ENCODE peak calls at places on chromosomes 4 and X, in six cellular contexts. W is uterus, Q is heart right ventricle, I is keratinocyte, J is psoas muscle, G is neural progenitor cell. Z is an unnamed sample. For H3K36me3, the result is how much of the 10 kb centered on the place peaks cover.

GRCh38 chr4:174828845-174829701 is at the start of gene GLRA3:
- DNase-seq in G (peak), J (no peak), I (no peak), Q (no peak), W (peak), Z (peak)

GRCh38 chrX:88284844-88285243 is 462.2 kb upstream of the CPXCR1 start:
- DNase-seq in Q (no peak), J (no peak), G (no peak), I (no peak), W (no peak), Z (no peak)

GRCh38 chr4:48388504-48389154 is 47.3 kb downstream of the SLAIN2 start:
- DNase-seq in Q (no peak), W (no peak), I (no peak), J (no peak), G (no peak), Z (peak)

GRCh38 chr4:119835511-119835910 is 206.9 kb upstream of the PDE5A start:
- DNase-seq in W (no peak), G (no peak), I (no peak), Q (no peak), J (no peak), Z (no peak)

GRCh38 chrX:68978211-68978780 is 149.5 kb downstream of the EFNB1 start:
- DNase-seq in Q (no peak), J (no peak), I (no peak), G (peak), W (no peak), Z (no peak)

GRCh38 chr4:117085185-117085701 is at the start of gene TRAM1L1:
- DNase-seq in G (peak), Q (peak), I (no peak), J (peak), W (peak), Z (peak)

GRCh38 chr4:73414936-73415271 is 10.8 kb downstream of the ALB start:
- DNase-seq in G (no peak), J (no peak), W (no peak), Q (no peak), I (no peak), Z (peak)

GRCh38 chr4:158771776-158772175 is 3.0 kb downstream of the FNIP2 start:
- DNase-seq in I (no peak), J (no peak), Q (no peak), G (no peak), W (no peak), Z (no peak)

GRCh38 chrX:41085883-41086626 is 810 bp downstream of the USP9X start:
- DNase-seq in I (no peak), G (peak), W (peak), Q (peak), J (peak), Z (peak)

GRCh38 chr4:20623936-20624335 is 76.3 kb upstream of the PACRGL start:
- DNase-seq in G (no peak), Q (no peak), W (no peak), I (no peak), J (no peak), Z (no peak)

GRCh38 chr4:145505945-145506344 is 24.3 kb downstream of the SMAD1 start:
- DNase-seq in Q (no peak), I (no peak), J (no peak), W (no peak), G (no peak), Z (no peak)

GRCh38 chrX:107102980-107103379 is 15.6 kb downstream of the RBM41 start:
- DNase-seq in W (no peak), I (no peak), Q (no peak), J (no peak), G (no peak), Z (peak)

GRCh38 chr4:1417522-1418390 is 11.5 kb upstream of the NKX1-1 start:
- DNase-seq in J (no peak), Q (no peak), G (no peak), I (no peak), W (no peak), Z (no peak)

GRCh38 chrX:6226053-6226645 is 2.5 kb downstream of the NLGN4X start:
- DNase-seq in I (no peak), W (no peak), G (peak), Q (no peak), J (no peak), Z (no peak)
- H3K4me3 ChIP-seq in I (peak), W (peak), G (peak), Q (peak), J (peak), Z (peak)

DNA sequence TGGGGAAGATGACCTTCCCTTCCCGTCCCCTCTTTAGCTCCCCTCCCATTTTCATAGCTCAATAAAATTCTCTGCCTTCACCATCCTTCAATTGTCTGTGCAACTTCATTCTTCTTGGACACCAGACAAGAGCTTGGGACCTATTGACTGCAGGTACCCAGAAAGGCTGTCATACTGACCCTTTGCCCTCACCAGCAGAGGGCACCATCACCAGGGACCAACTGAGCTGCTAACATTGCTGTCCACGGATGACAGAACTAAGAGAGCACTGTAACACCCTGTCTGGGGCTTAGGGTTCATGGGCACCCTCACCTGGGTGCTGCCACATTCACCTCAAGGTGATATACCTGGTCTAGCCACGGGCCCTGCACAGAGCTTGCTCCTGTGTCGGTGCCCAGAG is 141.3 kb upstream of the VCX3B start:
- DNase-seq in W (no peak), J (no peak), I (no peak), Q (no peak), G (no peak), Z (no peak)
- TF ChIP-seq CTCF in W (no peak), J (peak), I (peak), Q (no peak), G (no peak), Z (peak)

GRCh38 chr4:7083597-7084563 is 16.0 kb upstream of the GRPEL1 start:
- DNase-seq in I (no peak), G (no peak), W (no peak), Q (no peak), J (no peak), Z (no peak)
- H3K36me3 ChIP-seq in I (under half), G (under half), W (under half), Q (under half), J (under half), Z (under half)

DNA sequence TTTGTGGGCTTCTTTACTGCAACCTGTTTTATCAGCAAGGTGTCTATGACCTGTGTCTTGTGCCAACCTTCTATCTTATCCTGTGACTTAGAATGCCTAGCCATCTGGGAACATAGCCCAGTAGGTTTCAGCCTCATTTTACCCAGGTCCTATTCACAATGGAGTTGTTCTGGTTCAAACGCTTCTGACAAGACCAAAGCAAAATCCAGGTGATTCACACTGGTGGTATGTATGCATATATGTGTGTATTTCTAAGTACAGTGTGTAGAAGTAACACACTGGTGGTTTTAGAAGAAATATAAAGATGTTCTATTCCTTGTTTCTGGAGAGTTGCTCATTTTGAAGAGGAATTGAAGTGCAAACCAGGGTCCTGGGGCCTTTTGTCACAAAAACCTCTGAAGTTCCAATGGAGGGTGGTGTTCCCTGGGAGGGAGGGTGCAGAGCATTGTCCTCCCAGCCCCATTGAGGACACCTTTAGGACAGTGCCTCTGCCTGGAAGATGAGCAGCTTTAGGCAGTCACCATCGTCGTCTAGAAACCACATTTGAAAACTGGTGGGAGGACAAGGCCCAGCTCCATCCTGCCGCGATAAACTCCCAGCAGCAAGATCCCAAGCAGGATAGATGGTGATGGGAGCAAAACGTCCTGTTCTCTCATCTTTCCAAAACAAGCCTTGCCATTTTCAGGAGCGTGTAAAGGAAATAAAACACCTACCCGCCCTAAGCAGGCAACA is 191.4 kb downstream of the TSPAN5 start:
- DNase-seq in W (no peak), G (no peak), I (no peak), Q (no peak), J (no peak), Z (peak)
- H3K4me3 ChIP-seq in W (no peak), G (no peak), I (no peak), Q (peak), J (peak), Z (no peak)

GRCh38 chr4:61489927-61490326 is 289.8 kb downstream of the ADGRL3 start:
- DNase-seq in I (no peak), W (no peak), Q (no peak), G (no peak), J (no peak), Z (no peak)
- TF ChIP-seq CTCF in I (peak), W (no peak), Q (no peak), G (no peak), J (no peak), Z (no peak)

DNA sequence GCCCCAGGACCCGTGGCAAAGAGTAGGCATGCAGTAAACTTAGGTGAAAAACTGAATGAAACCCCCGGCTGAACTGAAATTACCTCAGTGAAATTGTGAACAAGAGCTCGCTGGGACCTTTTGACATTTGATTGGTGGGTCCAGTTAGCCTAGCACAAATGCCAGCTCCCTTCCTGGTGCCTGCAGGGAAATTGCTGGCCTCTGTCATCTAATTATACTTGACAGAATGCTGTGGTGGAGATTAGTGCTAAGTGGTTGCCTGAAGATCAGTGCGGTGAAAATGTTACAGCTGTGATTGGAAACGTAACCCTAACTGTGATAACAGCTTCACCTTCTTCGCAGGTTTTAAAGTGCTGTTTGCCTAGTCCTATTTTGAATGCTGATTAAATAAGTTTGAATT is 43.0 kb downstream of the ADD1 start:
- DNase-seq in G (peak), W (no peak), I (no peak), Q (peak), J (no peak), Z (no peak)
- H3K36me3 ChIP-seq in G (under half), W (under half), I (under half), Q (under half), J (under half), Z (under half)

GRCh38 chr4:108965472-108966076 is 202.7 kb upstream of the ETNPPL start:
- DNase-seq in I (no peak), J (no peak), W (no peak), G (no peak), Q (no peak), Z (no peak)

GRCh38 chr4:108963910-108964309 is 201.1 kb upstream of the ETNPPL start:
- DNase-seq in Q (no peak), I (no peak), J (no peak), W (no peak), G (no peak), Z (no peak)

GRCh38 chr4:108959497-108959896 is 196.6 kb upstream of the ETNPPL start:
- DNase-seq in J (no peak), G (no peak), Q (no peak), W (no peak), I (no peak), Z (no peak)

DNA sequence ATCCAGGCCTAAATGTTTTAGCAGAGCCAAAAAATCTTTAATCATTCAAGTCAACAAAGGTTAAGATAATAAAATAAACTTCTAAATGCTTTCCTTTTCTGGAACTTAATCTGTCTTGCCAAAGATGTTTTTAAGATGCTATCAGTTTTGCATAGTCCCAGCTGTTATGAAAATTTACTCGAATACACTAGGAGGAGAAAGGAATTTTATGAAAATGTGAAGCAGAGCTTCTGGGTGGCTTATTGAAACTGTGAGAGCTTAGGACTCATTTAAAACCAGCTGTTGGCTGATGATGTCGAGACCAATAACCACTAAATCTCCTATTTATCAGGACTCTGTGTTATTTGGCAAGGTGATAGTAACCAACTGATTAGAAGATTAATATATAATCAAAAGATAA is 202.2 kb upstream of the ETNPPL start:
- DNase-seq in J (no peak), G (no peak), W (no peak), I (no peak), Q (no peak), Z (no peak)
- H3K4me3 ChIP-seq in J (no peak), G (no peak), W (no peak), I (no peak), Q (no peak), Z (no peak)